ENCODE peak calls at places on chromosomes 3 and 15, in five cellular contexts. Z is H1, V is SK-N-SH, Q is K562, A is GM12892. U is an unnamed sample.

GRCh38 chr3:155745795-155746550 is 1.1 kb upstream of the PLCH1 start:
- DNase-seq in Z (peak; percentile 49), V (peak; percentile 58), Q (peak; percentile 17), A (no peak), U (no peak)

GRCh38 chr3:139199421-139200010 is 144.3 kb upstream of the MRPS22 start:
- DNase-seq in Z (no peak), V (no peak), Q (no peak), A (no peak), U (no peak)

GRCh38 chr3:155131104-155131503 is 51.0 kb downstream of the MME start:
- DNase-seq in Z (no peak), V (no peak), Q (peak; percentile 48), A (no peak), U (no peak)

GRCh38 chr3:137796993-137797392 is 32.9 kb downstream of the SOX14 start:
- DNase-seq in Z (no peak), V (no peak), Q (no peak), A (no peak), U (no peak)

GRCh38 chr3:183244219-183244618 is 8.8 kb upstream of the B3GNT5 start:
- DNase-seq in Z (no peak), V (no peak), Q (no peak), A (no peak), U (no peak)

GRCh38 chr3:72092778-72093177 is 307.8 kb upstream of the PROK2 start:
- DNase-seq in Z (no peak), V (no peak), Q (no peak), A (no peak), U (no peak)

GRCh38 chr15:71653986-71654713 is 156.2 kb upstream of the NR2E3 start:
- DNase-seq in Z (no peak), V (no peak), Q (no peak), A (no peak), U (no peak)

GRCh38 chr15:36109943-36110658 is 469.3 kb upstream of the CDIN1 start:
- DNase-seq in Z (no peak), V (no peak), Q (no peak), A (no peak), U (no peak)

GRCh38 chr15:29089731-29090616 is 179.6 kb downstream of the NSMCE3 start:
- DNase-seq in Z (no peak), V (no peak), Q (no peak), A (no peak), U (no peak)

GRCh38 chr3:15050405-15051092 is 14.6 kb downstream of the MRPS25 start:
- DNase-seq in Z (no peak), V (no peak), Q (no peak), A (peak; percentile 52), U (peak; percentile 49)

GRCh38 chr3:190326930-190327329 is 4.7 kb upstream of the CLDN1 start:
- DNase-seq in Z (no peak), V (no peak), Q (no peak), A (no peak), U (no peak)

GRCh38 chr15:33068531-33068990 is 126.0 kb downstream of the FMN1 start:
- DNase-seq in Z (no peak), V (peak; percentile 50), Q (no peak), A (no peak), U (no peak)

GRCh38 chr3:170228093-170228766 is 6.0 kb downstream of the PRKCI start:
- DNase-seq in Z (no peak), V (no peak), Q (no peak), A (no peak), U (no peak)

GRCh38 chr3:135905058-135905724 is 60.3 kb upstream of the PPP2R3A start:
- DNase-seq in Z (no peak), V (no peak), Q (no peak), A (no peak), U (no peak)

GRCh38 chr3:46276497-46277099 is 34.3 kb downstream of the CCR3 start:
- DNase-seq in Z (peak; percentile 29), V (peak; percentile 27), Q (peak; percentile 50), A (no peak), U (no peak)

GRCh38 chr15:59691194-59691805 is 2.2 kb upstream of the BNIP2 start:
- DNase-seq in Z (no peak), V (peak; percentile 16), Q (no peak), A (no peak), U (no peak)

GRCh38 chr3:51930439-51930838 is 11.3 kb downstream of the RRP9 start:
- DNase-seq in Z (no peak), V (no peak), Q (no peak), A (no peak), U (no peak)

GRCh38 chr3:180656406-180656805 is 22.9 kb downstream of the CCDC39 start:
- DNase-seq in Z (no peak), V (no peak), Q (no peak), A (no peak), U (no peak)

GRCh38 chr3:133763797-133764734 is 17.9 kb downstream of the TF start:
- DNase-seq in Z (no peak), V (no peak), Q (no peak), A (no peak), U (no peak)

GRCh38 chr3:191882289-191882688 is 421.3 kb downstream of the PYDC2 start:
- DNase-seq in Z (no peak), V (no peak), Q (no peak), A (no peak), U (no peak)

GRCh38 chr3:20111836-20112235 is 71.6 kb downstream of the KAT2B start:
- DNase-seq in Z (no peak), V (no peak), Q (no peak), A (no peak), U (no peak)

GRCh38 chr15:96466548-96466947 is 136.0 kb downstream of the NR2F2 start:
- DNase-seq in Z (no peak), V (no peak), Q (no peak), A (no peak), U (no peak)

GRCh38 chr3:178709047-178709446 is 172.8 kb downstream of the KCNMB2 start:
- DNase-seq in Z (no peak), V (no peak), Q (no peak), A (no peak), U (no peak)

GRCh38 chr15:78570710-78571109 is 5.4 kb downstream of the CHRNA5 start:
- DNase-seq in Z (no peak), V (no peak), Q (no peak), A (no peak), U (no peak)

GRCh38 chr3:159788291-159788690 is 200.3 kb upstream of the IL12A start:
- DNase-seq in Z (no peak), V (no peak), Q (no peak), A (no peak), U (no peak)

GRCh38 chr3:125481786-125482185 is 38.2 kb downstream of the SNX4 start:
- DNase-seq in Z (no peak), V (no peak), Q (no peak), A (no peak), U (no peak)

GRCh38 chr15:90465140-90465929 is 64.4 kb upstream of the CRTC3 start:
- DNase-seq in Z (no peak), V (no peak), Q (no peak), A (no peak), U (no peak)

DNA sequence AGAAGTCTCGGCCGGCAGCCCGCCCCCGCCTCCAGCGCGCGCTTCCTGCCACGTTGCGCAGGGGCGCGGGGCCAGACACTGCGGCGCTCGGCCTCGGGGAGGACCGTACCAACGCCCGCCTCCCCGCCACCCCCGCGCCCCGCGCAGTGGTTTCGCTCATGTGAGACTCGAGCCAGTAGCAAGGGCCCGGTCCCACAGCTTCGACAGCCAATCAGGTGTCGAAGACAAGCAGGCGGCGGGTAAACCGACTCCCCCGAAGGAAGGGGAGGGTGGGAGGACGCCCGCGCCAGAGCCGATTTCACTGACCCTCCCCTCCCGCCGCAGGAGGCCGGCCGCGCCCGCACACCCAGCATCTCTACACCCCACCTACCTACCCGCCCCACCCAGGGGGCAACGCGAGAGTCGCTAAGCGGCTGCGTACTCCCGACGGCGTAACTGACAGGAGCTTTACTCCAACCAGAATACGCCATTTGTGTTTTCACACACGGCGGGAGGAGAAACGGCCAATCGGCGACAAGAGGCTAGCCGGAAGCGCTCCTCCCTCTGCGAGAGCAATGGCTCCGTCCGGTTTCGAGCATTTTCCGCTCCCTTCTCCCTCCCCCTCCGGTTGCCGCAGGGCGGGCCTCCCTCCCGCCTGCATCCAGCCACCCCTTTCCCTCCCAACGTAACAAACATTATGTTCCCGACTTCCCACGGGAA is 634 bp upstream of the SETD5 start:
- DNase-seq in Z (peak; percentile 97), V (peak; percentile 91), Q (peak; percentile 91), A (peak; percentile 71), U (peak; percentile 70)
- TF ChIP-seq POLR2AphosphoS5 in Z (peak; percentile 97), V (no peak), Q (no peak), A (peak; percentile 97), U (peak; percentile 95)

GRCh38 chr3:127716334-127716733 is 43.6 kb downstream of the ABTB1 start:
- DNase-seq in Z (no peak), V (no peak), Q (no peak), A (no peak), U (no peak)

GRCh38 chr3:127712881-127713771 is 40.4 kb downstream of the ABTB1 start:
- DNase-seq in Z (no peak), V (no peak), Q (no peak), A (no peak), U (no peak)

GRCh38 chr3:127714151-127714571 is 41.4 kb downstream of the ABTB1 start:
- DNase-seq in Z (no peak), V (no peak), Q (no peak), A (no peak), U (no peak)

GRCh38 chr3:127715541-127715940 is 42.8 kb downstream of the ABTB1 start:
- DNase-seq in Z (no peak), V (no peak), Q (no peak), A (no peak), U (no peak)

GRCh38 chr3:127714866-127715265 is 42.1 kb downstream of the ABTB1 start:
- DNase-seq in Z (no peak), V (no peak), Q (no peak), A (no peak), U (no peak)
- TF ChIP-seq TAF1 in Z (no peak), V (no peak), Q (no peak), A (no peak), U (no peak)

GRCh38 chr3:38496131-38496910 is at the start of gene EXOG:
- DNase-seq in Z (peak; percentile 82), V (peak; percentile 98), Q (peak; percentile 100), A (peak; percentile 94), U (peak; percentile 92)
- TF ChIP-seq POLR2AphosphoS5 in Z (peak; percentile 68), V (peak; percentile 54), Q (peak; percentile 73), A (peak; percentile 55), U (peak; percentile 60)

GRCh38 chr3:127550758-127551157 is 39.8 kb downstream of the TPRA1 start:
- DNase-seq in Z (no peak), V (no peak), Q (no peak), A (no peak), U (no peak)

GRCh38 chr3:127549826-127550487 is 40.6 kb downstream of the TPRA1 start:
- DNase-seq in Z (no peak), V (no peak), Q (no peak), A (no peak), U (no peak)

GRCh38 chr3:127551178-127551577 is 39.4 kb downstream of the TPRA1 start:
- DNase-seq in Z (no peak), V (no peak), Q (no peak), A (no peak), U (no peak)

GRCh38 chr3:127555108-127555507 is 35.4 kb downstream of the TPRA1 start:
- DNase-seq in Z (no peak), V (no peak), Q (no peak), A (no peak), U (no peak)

DNA sequence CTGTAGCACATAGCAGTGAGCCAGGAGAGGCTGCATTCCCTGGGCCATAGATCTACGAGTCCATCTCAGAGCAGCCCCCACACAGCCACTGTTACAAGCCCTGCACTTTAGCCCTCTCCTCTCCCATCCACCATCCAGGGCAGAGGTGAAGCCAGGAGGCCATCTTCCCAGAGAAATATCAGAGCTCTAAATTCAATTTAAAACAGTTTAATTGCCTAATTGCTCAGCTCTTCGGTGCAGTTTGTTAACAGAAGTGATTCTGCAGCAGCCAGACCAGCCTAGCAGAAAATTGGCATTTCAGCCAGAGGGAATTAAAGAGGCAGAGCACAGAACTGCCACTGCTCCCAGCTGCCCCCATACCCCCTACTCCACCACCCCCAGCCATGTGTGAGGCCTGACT is 38.6 kb downstream of the TPRA1 start:
- DNase-seq in Z (no peak), V (peak; percentile 82), Q (no peak), A (no peak), U (no peak)
- TF ChIP-seq TAF1 in Z (no peak), V (no peak), Q (no peak), A (no peak), U (no peak)

U was measured in GM12891.